ENCODE peak calls at places on chromosomes 12 and 14, in ten cellular contexts. T, U, R, G, P, X, S, M, N and F are unnamed samples.

GRCh38 chr12:1131811-1132224 is 140.8 kb downstream of the ERC1 start:
- DNase-seq in U (no peak), T (no peak), S (no peak), N (no peak), P (no peak), R (no peak), M (no peak), G (no peak), X (no peak), F (no peak)

GRCh38 chr12:91171475-91171874 is 11.1 kb downstream of the DCN start:
- DNase-seq in P (peak; percentile 37), S (peak; percentile 92), X (no peak), R (no peak), N (no peak), U (no peak), G (no peak), M (no peak), T (no peak), F (no peak)

GRCh38 chr12:98478606-98479005 is 36.8 kb upstream of the TMPO start:
- DNase-seq in T (no peak), U (no peak), X (no peak), S (no peak), N (no peak), G (no peak), M (no peak), R (no peak), P (no peak), F (no peak)

GRCh38 chr12:27083861-27084271 is 1.5 kb upstream of the C12orf71 start:
- DNase-seq in T (no peak), S (peak; percentile 75), G (peak; percentile 77), N (no peak), X (no peak), M (no peak), R (no peak), P (no peak), U (no peak), F (no peak)

GRCh38 chr12:85559127-85559526 is 277.1 kb downstream of the RASSF9 start:
- DNase-seq in M (no peak), N (no peak), U (no peak), R (no peak), T (no peak), P (no peak), G (no peak), S (no peak), X (no peak), F (no peak)

GRCh38 chr12:19553177-19553576 is 113.9 kb downstream of the AEBP2 start:
- DNase-seq in U (no peak), R (no peak), X (no peak), P (no peak), S (peak; percentile 62), G (no peak), T (no peak), M (no peak), N (no peak), F (no peak)

GRCh38 chr14:72741836-72742681 is 151.8 kb downstream of the DPF3 start:
- DNase-seq in U (no peak), X (no peak), M (no peak), P (no peak), T (no peak), N (no peak), R (no peak), G (no peak), S (peak; percentile 97), F (no peak)

GRCh38 chr14:93962701-93963601 is 13.4 kb downstream of the ASB2 start:
- DNase-seq in N (no peak), M (no peak), G (no peak), T (peak; percentile 53), U (no peak), P (no peak), S (no peak), X (no peak), R (no peak), F (peak; percentile 65)

GRCh38 chr12:124369055-124369900 is 74.4 kb downstream of the RFLNA start:
- DNase-seq in U (no peak), M (peak; percentile 40), T (no peak), S (no peak), G (peak; percentile 98), P (peak; percentile 95), N (no peak), R (no peak), X (peak; percentile 88), F (no peak)

GRCh38 chr12:112198120-112198733 is 72.9 kb downstream of the TRAFD1 start:
- DNase-seq in S (peak; percentile 71), N (peak; percentile 6), M (no peak), R (no peak), X (no peak), G (peak; percentile 73), U (peak; percentile 45), T (peak; percentile 59), P (no peak), F (peak; percentile 28)

GRCh38 chr14:68607081-68607851 is 185.6 kb downstream of the ZFP36L1 start:
- DNase-seq in U (no peak), G (peak; percentile 49), M (no peak), P (no peak), T (no peak), R (no peak), X (no peak), N (no peak), S (no peak), F (no peak)

GRCh38 chr14:104800600-104801283 is at the start of gene ZBTB42:
- DNase-seq in M (no peak), N (no peak), S (no peak), U (peak; percentile 73), P (peak; percentile 80), R (no peak), T (peak; percentile 84), X (no peak), G (peak; percentile 54), F (peak; percentile 74)

GRCh38 chr12:43444940-43445564 is 107.0 kb downstream of the ADAMTS20 start:
- DNase-seq in P (no peak), T (peak; percentile 2), G (peak; percentile 78), R (peak; percentile 15), N (peak; percentile 8), M (peak; percentile 26), U (peak; percentile 67), X (peak; percentile 27), S (peak; percentile 46), F (peak; percentile 21)

GRCh38 chr12:107513636-107514400 is 171.8 kb upstream of the PWP1 start:
- DNase-seq in P (no peak), G (no peak), S (peak; percentile 53), M (no peak), N (no peak), T (no peak), U (no peak), R (no peak), X (no peak), F (no peak)

GRCh38 chr14:68785817-68786490 is 6.9 kb downstream of the ZFP36L1 start:
- DNase-seq in T (no peak), R (no peak), X (no peak), P (no peak), G (peak; percentile 68), M (no peak), U (no peak), N (no peak), S (no peak), F (peak; percentile 59)

GRCh38 chr12:79300199-79300568 is 390.6 kb downstream of the PAWR start:
- DNase-seq in P (no peak), G (peak; percentile 43), N (no peak), X (no peak), M (peak; percentile 32), U (no peak), T (no peak), R (no peak), S (no peak), F (no peak)

GRCh38 chr14:46663382-46663781 is 11.8 kb upstream of the RPL10L start:
- DNase-seq in S (no peak), G (no peak), T (no peak), N (no peak), M (no peak), P (no peak), U (no peak), R (no peak), X (no peak), F (no peak)

GRCh38 chr14:104195854-104196253 is 57.5 kb downstream of the KIF26A start:
- DNase-seq in S (peak; percentile 26), G (no peak), P (no peak), T (no peak), M (no peak), X (no peak), R (no peak), N (no peak), U (no peak), F (no peak)

GRCh38 chr12:85775071-85775470 is 61.1 kb downstream of the RASSF9 start:
- DNase-seq in U (no peak), G (no peak), S (no peak), T (no peak), P (no peak), X (no peak), N (no peak), M (no peak), R (no peak), F (no peak)

GRCh38 chr12:26032719-26033241 is 74.3 kb downstream of the RASSF8 start:
- DNase-seq in P (no peak), T (no peak), M (no peak), N (no peak), U (peak; percentile 33), X (no peak), R (no peak), G (peak; percentile 40), S (no peak), F (no peak)

GRCh38 chr12:117035287-117035686 is 63.9 kb downstream of the TESC start:
- DNase-seq in S (no peak), U (no peak), P (peak; percentile 13), R (no peak), N (no peak), G (no peak), T (no peak), X (no peak), M (no peak), F (no peak)